ENCODE peak calls at places on chromosomes 6 and 20, in four cellular contexts. U is spleen, C is HL-60, F is esophagus squamous epithelium. B is an unnamed sample.

GRCh38 chr20:11182715-11183114 is 508.9 kb upstream of the JAG1 start:
- DNase-seq in U (no peak), C (peak; percentile 90), F (no peak), B (peak; percentile 13)

GRCh38 chr20:25623225-25623735 is 534 bp downstream of the NANP start:
- DNase-seq in U (peak; percentile 87), C (peak; percentile 31), F (no peak), B (peak; percentile 38)

GRCh38 chr6:152091201-152091600 is 283.7 kb downstream of the ESR1 start:
- DNase-seq in U (no peak), C (no peak), F (no peak), B (no peak)

GRCh38 chr20:39190666-39191570 is 228.8 kb downstream of the DHX35 start:
- DNase-seq in U (no peak), C (no peak), F (no peak), B (peak; percentile 51)

GRCh38 chr6:150128425-150128824 is 14.4 kb upstream of the PPP1R14C start:
- DNase-seq in U (no peak), C (no peak), F (no peak), B (no peak)

GRCh38 chr20:50745634-50746137 is 14.3 kb downstream of the PARD6B start:
- DNase-seq in U (no peak), C (no peak), F (no peak), B (no peak)

GRCh38 chr6:24492475-24492874 is 2.3 kb upstream of the ALDH5A1 start:
- DNase-seq in U (no peak), C (no peak), F (no peak), B (no peak)

GRCh38 chr6:135334169-135334568 is 153.1 kb downstream of the MYB start:
- DNase-seq in U (no peak), C (no peak), F (no peak), B (peak; percentile 83)

GRCh38 chr6:42629845-42630244 is 66.0 kb downstream of the UBR2 start:
- DNase-seq in U (no peak), C (peak; percentile 31), F (no peak), B (no peak)

GRCh38 chr20:58612021-58612700 is 38.9 kb upstream of the STX16 start:
- DNase-seq in U (peak; percentile 51), C (peak; percentile 34), F (no peak), B (no peak)

GRCh38 chr6:83517500-83517899 is 5.2 kb downstream of the PRSS35 start:
- DNase-seq in U (no peak), C (no peak), F (no peak), B (no peak)

GRCh38 chr20:22746957-22747356 is 162.6 kb upstream of the FOXA2 start:
- DNase-seq in U (no peak), C (no peak), F (no peak), B (no peak)

GRCh38 chr6:119428647-119429046 is 79.1 kb upstream of the MAN1A1 start:
- DNase-seq in U (no peak), C (no peak), F (no peak), B (peak; percentile 20)

GRCh38 chr6:141335889-141336288 is 796.8 kb upstream of the GJE1 start:
- DNase-seq in U (no peak), C (no peak), F (no peak), B (no peak)

GRCh38 chr20:34704177-34705007 is at the start of gene TP53INP2:
- DNase-seq in U (peak; percentile 95), C (peak; percentile 81), F (peak; percentile 70), B (peak; percentile 88)

GRCh38 chr20:58309607-58310290 is at the start of gene RAB22A:
- DNase-seq in U (peak; percentile 97), C (peak; percentile 67), F (no peak), B (peak; percentile 70)

GRCh38 chr6:124560836-124561585 is 401.2 kb upstream of the RNF217 start:
- DNase-seq in U (no peak), C (no peak), F (no peak), B (no peak)

GRCh38 chr6:43451348-43451747 is 4.0 kb downstream of the DLK2 start:
- DNase-seq in U (no peak), C (no peak), F (no peak), B (no peak)

GRCh38 chr6:155993248-155993647 is 537.6 kb upstream of the NOX3 start:
- DNase-seq in U (no peak), C (no peak), F (no peak), B (no peak)

GRCh38 chr6:89454300-89454699 is 21.3 kb downstream of the ANKRD6 start:
- DNase-seq in U (no peak), C (no peak), F (no peak), B (peak; percentile 16)

GRCh38 chr6:143513410-143513809 is 1.9 kb upstream of the FUCA2 start:
- DNase-seq in U (peak; percentile 79), C (peak; percentile 43), F (no peak), B (no peak)

GRCh38 chr6:120774275-120774674 is 560.0 kb downstream of the TBC1D32 start:
- DNase-seq in U (no peak), C (no peak), F (no peak), B (peak; percentile 25)

GRCh38 chr6:53960311-53960710 is 150.9 kb upstream of the MLIP start:
- DNase-seq in U (no peak), C (no peak), F (no peak), B (peak; percentile 52)

GRCh38 chr6:53959717-53960116 is 151.5 kb upstream of the MLIP start:
- DNase-seq in U (no peak), C (no peak), F (no peak), B (peak; percentile 7)

GRCh38 chr6:53956804-53957203 is 154.4 kb upstream of the MLIP start:
- DNase-seq in U (no peak), C (no peak), F (no peak), B (no peak)

GRCh38 chr6:53962631-53963030 is 148.6 kb upstream of the MLIP start:
- DNase-seq in U (no peak), C (no peak), F (no peak), B (no peak)

DNA sequence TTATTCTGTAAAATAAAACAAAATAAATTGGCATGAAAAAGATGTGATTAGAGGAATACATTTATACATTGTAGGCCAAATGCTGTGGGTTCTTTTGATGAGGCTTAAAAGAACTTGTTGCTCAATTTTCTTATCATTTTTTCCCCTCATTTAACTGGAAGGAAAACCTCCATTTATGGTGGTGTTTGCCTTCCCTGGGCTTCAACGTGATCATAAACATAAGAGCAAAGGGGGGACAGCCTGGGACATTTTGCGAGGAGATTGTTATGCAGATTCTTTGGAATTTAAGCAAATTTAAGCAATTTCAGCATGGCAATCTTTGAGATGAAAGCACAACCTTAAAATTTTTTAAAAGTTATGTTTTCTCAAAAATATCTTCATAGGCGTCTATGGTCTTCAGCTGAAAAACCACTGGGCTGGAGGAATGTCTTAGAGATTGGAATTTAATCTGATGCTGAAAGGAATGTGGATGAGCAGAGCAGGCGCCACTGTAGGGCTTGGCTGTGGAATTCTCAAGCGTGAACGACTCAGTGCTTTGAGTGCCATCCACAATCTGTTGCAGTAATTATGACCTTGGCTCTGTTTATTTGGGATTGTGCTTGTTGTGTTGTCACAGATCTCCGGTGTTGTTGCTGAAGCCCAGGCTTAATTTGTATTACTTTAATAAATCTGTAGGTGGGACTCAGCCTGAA is 149.4 kb upstream of the MLIP start:
- DNase-seq in U (no peak), C (no peak), F (no peak), B (no peak)
- H3K4me3 ChIP-seq in U (no peak overlapping the region), C (no peak overlapping the region), F (no peak overlapping the region), B (no peak overlapping the region)

DNA sequence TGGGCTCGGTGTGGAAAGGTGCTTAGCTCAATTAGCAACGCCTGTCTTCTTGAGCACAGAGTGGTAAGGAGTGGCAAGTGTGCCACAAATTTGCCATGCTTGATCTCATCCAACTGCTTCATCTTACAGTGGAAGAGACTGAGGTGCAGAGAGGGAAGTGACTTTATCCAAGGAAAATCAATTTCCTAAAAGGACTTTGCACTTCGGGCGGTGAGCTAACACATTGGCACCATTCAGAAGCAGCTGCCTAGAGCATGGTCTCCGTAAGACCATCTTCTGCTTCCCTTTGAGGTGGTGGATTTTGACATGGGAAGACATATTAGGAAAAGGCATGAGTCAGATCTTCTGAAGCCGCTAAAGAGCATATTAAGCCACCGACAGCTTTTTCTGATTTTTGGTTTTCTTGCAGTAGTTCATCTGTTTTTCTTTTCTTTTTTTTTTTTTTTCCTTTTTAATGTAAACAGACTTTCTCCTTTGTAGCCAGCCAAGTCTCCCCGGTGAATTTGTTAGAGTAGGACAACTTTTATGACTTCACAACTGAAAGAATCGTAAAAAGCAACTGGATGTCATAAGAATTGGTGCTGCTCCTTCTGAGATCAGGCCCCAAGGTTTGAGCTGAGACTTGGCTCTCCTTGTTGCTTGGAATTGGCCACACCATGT is 273.2 kb downstream of the CDC5L start:
- DNase-seq in U (no peak), C (no peak), F (no peak), B (peak; percentile 30)
- H3K4me3 ChIP-seq in U (no peak overlapping the region), C (no peak overlapping the region), F (no peak overlapping the region), B (no peak overlapping the region)

GRCh38 chr20:62181808-62182207 is 1.0 kb upstream of the MTG2 start:
- DNase-seq in U (no peak), C (no peak), F (no peak), B (no peak)
- H3K4me3 ChIP-seq in U (peak overlapping the region; percentile 82), C (peak overlapping the region; percentile 82), F (peak overlapping the region; percentile 100), B (peak overlapping the region; percentile 93)

GRCh38 chr20:49642808-49643207 is 70.9 kb downstream of the B4GALT5 start:
- DNase-seq in U (no peak), C (no peak), F (no peak), B (no peak)

GRCh38 chr20:49644980-49645565 is 68.6 kb downstream of the B4GALT5 start:
- DNase-seq in U (no peak), C (no peak), F (no peak), B (no peak)

GRCh38 chr20:49647509-49647908 is 66.2 kb downstream of the B4GALT5 start:
- DNase-seq in U (no peak), C (no peak), F (no peak), B (no peak)

GRCh38 chr20:49646528-49646927 is 67.2 kb downstream of the B4GALT5 start:
- DNase-seq in U (no peak), C (no peak), F (no peak), B (no peak)

DNA sequence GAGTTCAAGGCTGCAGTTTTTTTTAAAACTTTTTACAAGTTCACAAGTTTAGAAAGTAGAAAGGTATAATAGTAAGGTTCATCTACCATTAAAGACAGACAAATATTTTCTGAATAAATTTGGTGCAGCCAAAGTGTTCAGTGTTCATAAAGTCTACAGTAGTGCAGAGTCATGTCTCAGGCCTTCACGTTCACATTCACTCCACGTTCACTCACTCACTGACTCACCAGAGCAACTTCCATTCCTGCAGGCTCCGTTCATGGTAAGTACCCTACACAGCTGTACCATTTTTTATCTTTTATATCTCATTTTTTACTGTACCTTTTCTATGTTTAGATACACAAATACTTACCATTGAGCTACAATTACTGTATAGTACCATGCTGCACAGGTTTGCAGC is 67.6 kb downstream of the B4GALT5 start:
- DNase-seq in U (no peak), C (no peak), F (no peak), B (peak; percentile 57)
- H3K4me3 ChIP-seq in U (no peak overlapping the region), C (no peak overlapping the region), F (no peak overlapping the region), B (no peak overlapping the region)

GRCh38 chr6:6746970-6747338 is 158.4 kb downstream of the LY86 start:
- DNase-seq in U (no peak), C (no peak), F (no peak), B (no peak)
- H3K4me3 ChIP-seq in U (no peak overlapping the region), C (no peak overlapping the region), F (no peak overlapping the region), B (no peak overlapping the region)

B was measured in fibroblast of mammary gland.